ENCODE peak calls at places on chromosomes 2 and 18, in seven cellular contexts. One of them, this sample, is unnamed.

GRCh38 chr2:28365158-28365557 is 27.5 kb upstream of the FOSL2 start:
- DNase-seq in CD4-positive, alpha-beta T cell: no peak
- DNase-seq in MM.1S: no peak
- DNase-seq in IMR-90: no peak
- DNase-seq in AG09309: no peak
- DNase-seq in right lobe of liver: no peak
- DNase-seq in Peyer's patch: peak
- DNase-seq in this sample: no peak

GRCh38 chr2:100756704-100757103 is 63.2 kb upstream of the NPAS2 start:
- DNase-seq in CD4-positive, alpha-beta T cell: no peak
- DNase-seq in MM.1S: no peak
- DNase-seq in IMR-90: peak
- DNase-seq in AG09309: no peak
- DNase-seq in right lobe of liver: no peak
- DNase-seq in Peyer's patch: no peak
- DNase-seq in this sample: no peak

GRCh38 chr18:30562231-30562630 is 480.3 kb downstream of the DSC3 start:
- DNase-seq in CD4-positive, alpha-beta T cell: no peak
- DNase-seq in MM.1S: no peak
- DNase-seq in IMR-90: no peak
- DNase-seq in AG09309: no peak
- DNase-seq in right lobe of liver: no peak
- DNase-seq in Peyer's patch: no peak
- DNase-seq in this sample: no peak

GRCh38 chr18:63339920-63340484 is 20.4 kb upstream of the BCL2 start:
- DNase-seq in CD4-positive, alpha-beta T cell: peak
- DNase-seq in MM.1S: peak
- DNase-seq in IMR-90: peak
- DNase-seq in AG09309: no peak
- DNase-seq in right lobe of liver: no peak
- DNase-seq in Peyer's patch: no peak
- DNase-seq in this sample: peak

GRCh38 chr2:85394256-85394655 is 15.9 kb downstream of the CAPG start:
- DNase-seq in CD4-positive, alpha-beta T cell: no peak
- DNase-seq in MM.1S: no peak
- DNase-seq in IMR-90: no peak
- DNase-seq in AG09309: no peak
- DNase-seq in right lobe of liver: no peak
- DNase-seq in Peyer's patch: peak
- DNase-seq in this sample: no peak

GRCh38 chr2:241539616-241540374 is 18.8 kb upstream of the BOK start:
- DNase-seq in CD4-positive, alpha-beta T cell: no peak
- DNase-seq in MM.1S: no peak
- DNase-seq in IMR-90: no peak
- DNase-seq in AG09309: no peak
- DNase-seq in right lobe of liver: no peak
- DNase-seq in Peyer's patch: no peak
- DNase-seq in this sample: no peak

GRCh38 chr2:133508546-133509165 is 59.6 kb downstream of the NCKAP5 start:
- DNase-seq in CD4-positive, alpha-beta T cell: no peak
- DNase-seq in MM.1S: no peak
- DNase-seq in IMR-90: no peak
- DNase-seq in AG09309: no peak
- DNase-seq in right lobe of liver: no peak
- DNase-seq in Peyer's patch: no peak
- DNase-seq in this sample: no peak

GRCh38 chr18:66219817-66220216 is 384.1 kb downstream of the CDH19 start:
- DNase-seq in CD4-positive, alpha-beta T cell: no peak
- DNase-seq in MM.1S: no peak
- DNase-seq in IMR-90: no peak
- DNase-seq in AG09309: no peak
- DNase-seq in right lobe of liver: no peak
- DNase-seq in Peyer's patch: no peak
- DNase-seq in this sample: no peak

GRCh38 chr18:12701161-12701560 is 1.4 kb downstream of the CEP76 start:
- DNase-seq in CD4-positive, alpha-beta T cell: no peak
- DNase-seq in MM.1S: no peak
- DNase-seq in IMR-90: peak
- DNase-seq in AG09309: no peak
- DNase-seq in right lobe of liver: no peak
- DNase-seq in Peyer's patch: no peak
- DNase-seq in this sample: no peak

GRCh38 chr18:39635966-39636365 is 2070.4 kb upstream of the CELF4 start:
- DNase-seq in CD4-positive, alpha-beta T cell: no peak
- DNase-seq in MM.1S: no peak
- DNase-seq in IMR-90: no peak
- DNase-seq in AG09309: no peak
- DNase-seq in right lobe of liver: no peak
- DNase-seq in Peyer's patch: no peak
- DNase-seq in this sample: no peak

DNA sequence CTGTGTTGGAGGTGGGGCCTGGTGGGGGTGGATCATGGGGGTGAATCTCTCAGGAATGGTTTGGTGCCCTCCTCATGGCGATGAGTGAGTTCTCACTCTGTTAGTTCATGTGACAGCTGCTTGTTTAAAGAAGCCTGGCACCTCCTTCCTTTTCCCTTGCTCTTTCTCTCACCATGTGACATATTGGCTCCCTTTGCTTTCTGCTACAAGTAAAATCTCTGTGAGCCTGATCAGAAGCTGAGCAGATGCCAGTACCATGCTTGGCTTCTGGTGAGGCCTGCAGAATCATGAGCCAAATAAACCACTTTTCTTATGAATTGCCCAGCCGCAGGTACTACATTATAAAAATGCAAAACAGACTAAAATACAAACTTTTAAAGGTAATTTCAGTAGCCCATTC is 73.4 kb upstream of the TEX51 start:
- DNase-seq in CD4-positive, alpha-beta T cell: no peak
- DNase-seq in MM.1S: no peak
- DNase-seq in IMR-90: no peak
- DNase-seq in AG09309: no peak
- DNase-seq in right lobe of liver: no peak
- DNase-seq in Peyer's patch: no peak
- DNase-seq in this sample: no peak
- TF ChIP-seq CTCF in CD4-positive, alpha-beta T cell: no peak
- TF ChIP-seq CTCF in MM.1S: no peak
- TF ChIP-seq CTCF in IMR-90: no peak
- TF ChIP-seq CTCF in AG09309: no peak
- TF ChIP-seq CTCF in right lobe of liver: no peak
- TF ChIP-seq CTCF in Peyer's patch: no peak
- TF ChIP-seq CTCF in this sample: no peak

DNA sequence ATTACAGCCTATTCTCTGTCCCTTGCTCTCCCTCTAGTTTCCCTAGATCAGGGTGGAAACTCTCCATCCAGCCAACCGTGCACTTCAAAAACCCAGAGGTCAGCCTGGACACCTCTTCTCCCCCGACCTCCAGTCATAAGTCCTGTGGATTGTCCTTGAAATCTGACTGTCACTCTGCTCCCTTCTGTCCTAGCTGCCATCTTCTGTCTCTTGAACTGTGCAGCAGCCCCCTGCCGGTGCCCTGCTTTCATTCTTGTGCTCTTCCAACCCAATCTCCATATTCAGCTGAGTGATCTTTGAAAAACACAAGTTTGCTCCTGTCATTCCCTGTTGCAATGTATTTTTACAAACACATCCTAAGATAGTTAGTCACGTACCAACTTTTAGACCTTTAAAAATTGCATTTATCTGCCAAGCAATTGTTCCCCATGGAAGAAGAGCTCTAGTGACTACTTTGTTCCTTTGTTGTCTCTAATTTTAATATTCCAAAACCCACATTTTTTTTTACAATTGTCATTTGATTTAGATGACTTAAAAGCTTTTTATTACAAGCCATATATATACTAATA is 254.3 kb downstream of the CAMKMT start:
- DNase-seq in CD4-positive, alpha-beta T cell: no peak
- DNase-seq in MM.1S: no peak
- DNase-seq in IMR-90: no peak
- DNase-seq in AG09309: no peak
- DNase-seq in right lobe of liver: no peak
- DNase-seq in Peyer's patch: no peak
- DNase-seq in this sample: peak
- TF ChIP-seq CTCF in CD4-positive, alpha-beta T cell: no peak
- TF ChIP-seq CTCF in MM.1S: no peak
- TF ChIP-seq CTCF in IMR-90: no peak
- TF ChIP-seq CTCF in AG09309: no peak
- TF ChIP-seq CTCF in right lobe of liver: no peak
- TF ChIP-seq CTCF in Peyer's patch: no peak
- TF ChIP-seq CTCF in this sample: no peak

DNA sequence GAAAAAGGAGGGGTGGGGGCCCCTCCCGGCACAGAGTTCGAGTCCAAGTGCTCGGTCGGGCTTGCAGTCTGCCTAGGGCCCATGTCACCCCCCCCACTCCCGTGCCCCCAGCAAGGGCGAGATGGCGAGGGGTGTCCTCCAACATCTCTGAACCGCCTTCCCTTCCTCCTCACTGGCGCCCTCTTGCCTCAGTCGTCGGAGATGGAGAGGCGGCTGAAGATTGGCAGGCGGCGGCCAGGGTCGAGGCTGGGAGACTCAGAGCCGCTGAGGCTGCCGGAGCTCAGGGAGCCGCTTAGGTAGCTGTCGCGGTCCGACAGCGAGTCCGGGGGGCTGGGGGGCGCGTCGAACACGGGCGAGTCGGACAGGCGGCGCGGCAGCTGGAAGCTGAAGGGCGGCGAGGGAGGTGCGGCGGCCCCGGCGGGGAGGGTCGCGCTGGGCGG is 2.3 kb downstream of the ZFP36L2 start:
- DNase-seq in CD4-positive, alpha-beta T cell: peak
- DNase-seq in MM.1S: peak
- DNase-seq in IMR-90: peak
- DNase-seq in AG09309: no peak
- DNase-seq in right lobe of liver: peak
- DNase-seq in Peyer's patch: peak
- DNase-seq in this sample: peak
- TF ChIP-seq CTCF in CD4-positive, alpha-beta T cell: peak
- TF ChIP-seq CTCF in MM.1S: peak
- TF ChIP-seq CTCF in IMR-90: peak
- TF ChIP-seq CTCF in AG09309: peak
- TF ChIP-seq CTCF in right lobe of liver: peak
- TF ChIP-seq CTCF in Peyer's patch: no peak
- TF ChIP-seq CTCF in this sample: peak

GRCh38 chr2:233443511-233444183 is 89.4 kb downstream of the DGKD start:
- DNase-seq in CD4-positive, alpha-beta T cell: peak
- DNase-seq in MM.1S: peak
- DNase-seq in IMR-90: peak
- DNase-seq in AG09309: peak
- DNase-seq in right lobe of liver: peak
- DNase-seq in Peyer's patch: peak
- DNase-seq in this sample: peak
- TF ChIP-seq CTCF in CD4-positive, alpha-beta T cell: peak
- TF ChIP-seq CTCF in MM.1S: peak
- TF ChIP-seq CTCF in IMR-90: peak
- TF ChIP-seq CTCF in AG09309: peak
- TF ChIP-seq CTCF in right lobe of liver: peak
- TF ChIP-seq CTCF in Peyer's patch: peak
- TF ChIP-seq CTCF in this sample: peak

GRCh38 chr2:47075361-47076125 is 79.6 kb downstream of the STPG4 start:
- DNase-seq in CD4-positive, alpha-beta T cell: no peak
- DNase-seq in MM.1S: no peak
- DNase-seq in IMR-90: peak
- DNase-seq in AG09309: no peak
- DNase-seq in right lobe of liver: no peak
- DNase-seq in Peyer's patch: no peak
- DNase-seq in this sample: no peak
- TF ChIP-seq CTCF in CD4-positive, alpha-beta T cell: no peak
- TF ChIP-seq CTCF in MM.1S: no peak
- TF ChIP-seq CTCF in IMR-90: no peak
- TF ChIP-seq CTCF in AG09309: peak
- TF ChIP-seq CTCF in right lobe of liver: no peak
- TF ChIP-seq CTCF in Peyer's patch: no peak
- TF ChIP-seq CTCF in this sample: no peak

GRCh38 chr2:182097571-182097970 is 111.9 kb downstream of the PPP1R1C start:
- DNase-seq in CD4-positive, alpha-beta T cell: no peak
- DNase-seq in MM.1S: no peak
- DNase-seq in IMR-90: no peak
- DNase-seq in AG09309: no peak
- DNase-seq in right lobe of liver: no peak
- DNase-seq in Peyer's patch: no peak
- DNase-seq in this sample: no peak

GRCh38 chr2:182103531-182103930 is 117.9 kb downstream of the PPP1R1C start:
- DNase-seq in CD4-positive, alpha-beta T cell: no peak
- DNase-seq in MM.1S: no peak
- DNase-seq in IMR-90: no peak
- DNase-seq in AG09309: no peak
- DNase-seq in right lobe of liver: no peak
- DNase-seq in Peyer's patch: no peak
- DNase-seq in this sample: peak

GRCh38 chr2:182098648-182099047 is 113.0 kb downstream of the PPP1R1C start:
- DNase-seq in CD4-positive, alpha-beta T cell: no peak
- DNase-seq in MM.1S: no peak
- DNase-seq in IMR-90: no peak
- DNase-seq in AG09309: no peak
- DNase-seq in right lobe of liver: no peak
- DNase-seq in Peyer's patch: no peak
- DNase-seq in this sample: no peak

GRCh38 chr2:182101263-182101662 is 115.6 kb downstream of the PPP1R1C start:
- DNase-seq in CD4-positive, alpha-beta T cell: no peak
- DNase-seq in MM.1S: peak
- DNase-seq in IMR-90: no peak
- DNase-seq in AG09309: no peak
- DNase-seq in right lobe of liver: no peak
- DNase-seq in Peyer's patch: no peak
- DNase-seq in this sample: no peak
- TF ChIP-seq CTCF in CD4-positive, alpha-beta T cell: no peak
- TF ChIP-seq CTCF in MM.1S: peak
- TF ChIP-seq CTCF in IMR-90: no peak
- TF ChIP-seq CTCF in AG09309: no peak
- TF ChIP-seq CTCF in right lobe of liver: peak
- TF ChIP-seq CTCF in Peyer's patch: no peak
- TF ChIP-seq CTCF in this sample: peak

DNA sequence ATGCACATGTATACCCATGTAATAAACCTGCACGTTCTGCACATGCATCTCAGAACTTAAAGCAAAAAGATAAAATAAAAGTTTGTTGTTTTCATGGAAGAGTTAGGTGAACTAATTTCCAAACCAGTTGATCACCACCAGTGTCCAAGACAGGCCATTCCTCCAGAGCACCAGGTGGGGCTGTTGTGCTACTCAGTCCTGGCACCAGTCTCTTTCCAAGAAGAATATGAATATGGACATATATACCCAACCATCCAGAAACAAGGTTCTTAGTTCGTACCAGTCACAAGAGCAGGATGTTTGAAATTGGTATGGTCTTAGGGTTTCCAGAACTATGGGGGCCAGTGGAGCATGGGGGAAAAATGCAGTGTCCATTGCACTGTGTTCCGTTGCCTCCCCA is 17.2 kb upstream of the TNP1 start:
- DNase-seq in CD4-positive, alpha-beta T cell: no peak
- DNase-seq in MM.1S: no peak
- DNase-seq in IMR-90: no peak
- DNase-seq in AG09309: no peak
- DNase-seq in right lobe of liver: no peak
- DNase-seq in Peyer's patch: no peak
- DNase-seq in this sample: no peak
- TF ChIP-seq CTCF in CD4-positive, alpha-beta T cell: no peak
- TF ChIP-seq CTCF in MM.1S: no peak
- TF ChIP-seq CTCF in IMR-90: no peak
- TF ChIP-seq CTCF in AG09309: peak
- TF ChIP-seq CTCF in right lobe of liver: no peak
- TF ChIP-seq CTCF in Peyer's patch: no peak
- TF ChIP-seq CTCF in this sample: no peak

GRCh38 chr2:197200657-197201056 is 109.9 kb downstream of the ANKRD44 start:
- DNase-seq in CD4-positive, alpha-beta T cell: no peak
- DNase-seq in MM.1S: no peak
- DNase-seq in IMR-90: no peak
- DNase-seq in AG09309: no peak
- DNase-seq in right lobe of liver: no peak
- DNase-seq in Peyer's patch: no peak
- DNase-seq in this sample: no peak
- TF ChIP-seq CTCF in CD4-positive, alpha-beta T cell: no peak
- TF ChIP-seq CTCF in MM.1S: no peak
- TF ChIP-seq CTCF in IMR-90: no peak
- TF ChIP-seq CTCF in AG09309: no peak
- TF ChIP-seq CTCF in right lobe of liver: no peak
- TF ChIP-seq CTCF in Peyer's patch: no peak
- TF ChIP-seq CTCF in this sample: no peak